ENCODE peak calls at places on chromosome 14, in four cellular contexts. A is HAP-1, U is astrocyte, D is fibroblast of lung. O is an unnamed sample.

GRCh38 chr14:88277205-88277604 is 45.9 kb downstream of the KCNK10 start:
- DNase-seq in D (no peak), A (no peak), U (no peak), O (no peak)

GRCh38 chr14:78251308-78251707 is 81.1 kb downstream of the NRXN3 start:
- DNase-seq in U (no peak), A (no peak), D (no peak), O (no peak)

GRCh38 chr14:60839057-60839456 is 104.5 kb downstream of the MNAT1 start:
- DNase-seq in D (no peak), A (no peak), U (no peak), O (no peak)

GRCh38 chr14:21334202-21334906 is 49.5 kb downstream of the SUPT16H start:
- DNase-seq in D (no peak), A (no peak), U (no peak), O (no peak)

GRCh38 chr14:92846162-92846897 is 52.2 kb downstream of the GOLGA5 start:
- DNase-seq in D (peak; percentile 44), A (no peak), U (peak; percentile 79), O (peak; percentile 85)

GRCh38 chr14:92649934-92650545 is 98.4 kb downstream of the LGMN start:
- DNase-seq in A (no peak), D (peak; percentile 97), U (peak; percentile 75), O (peak; percentile 85)

GRCh38 chr14:96508900-96509299 is 6.7 kb downstream of the PAPOLA start:
- DNase-seq in A (no peak), D (no peak), U (no peak), O (no peak)

GRCh38 chr14:93011650-93012317 is 88.8 kb downstream of the CHGA start:
- DNase-seq in A (no peak), U (no peak), D (no peak), O (no peak)

GRCh38 chr14:31096255-31096654 is 70.1 kb upstream of the STRN3 start:
- DNase-seq in A (no peak), U (peak; percentile 14), D (peak; percentile 67), O (peak; percentile 8)

GRCh38 chr14:29953501-29953900 is 25.9 kb upstream of the PRKD1 start:
- DNase-seq in U (no peak), D (no peak), A (no peak), O (no peak)

GRCh38 chr14:101761881-101762529 is 496 bp downstream of the PPP2R5C start:
- DNase-seq in U (no peak), A (peak; percentile 50), D (no peak), O (peak; percentile 68)

GRCh38 chr14:28774764-28775738 is 8.5 kb downstream of the FOXG1 start:
- DNase-seq in U (no peak), A (no peak), D (no peak), O (no peak)

GRCh38 chr14:28778718-28779117 is 12.1 kb downstream of the FOXG1 start:
- DNase-seq in A (no peak), U (no peak), D (no peak), O (no peak)

GRCh38 chr14:28776482-28777266 is 10.1 kb downstream of the FOXG1 start:
- DNase-seq in A (no peak), U (no peak), D (no peak), O (no peak)

GRCh38 chr14:28779416-28779941 is 12.9 kb downstream of the FOXG1 start:
- DNase-seq in A (no peak), D (no peak), U (no peak), O (no peak)

DNA sequence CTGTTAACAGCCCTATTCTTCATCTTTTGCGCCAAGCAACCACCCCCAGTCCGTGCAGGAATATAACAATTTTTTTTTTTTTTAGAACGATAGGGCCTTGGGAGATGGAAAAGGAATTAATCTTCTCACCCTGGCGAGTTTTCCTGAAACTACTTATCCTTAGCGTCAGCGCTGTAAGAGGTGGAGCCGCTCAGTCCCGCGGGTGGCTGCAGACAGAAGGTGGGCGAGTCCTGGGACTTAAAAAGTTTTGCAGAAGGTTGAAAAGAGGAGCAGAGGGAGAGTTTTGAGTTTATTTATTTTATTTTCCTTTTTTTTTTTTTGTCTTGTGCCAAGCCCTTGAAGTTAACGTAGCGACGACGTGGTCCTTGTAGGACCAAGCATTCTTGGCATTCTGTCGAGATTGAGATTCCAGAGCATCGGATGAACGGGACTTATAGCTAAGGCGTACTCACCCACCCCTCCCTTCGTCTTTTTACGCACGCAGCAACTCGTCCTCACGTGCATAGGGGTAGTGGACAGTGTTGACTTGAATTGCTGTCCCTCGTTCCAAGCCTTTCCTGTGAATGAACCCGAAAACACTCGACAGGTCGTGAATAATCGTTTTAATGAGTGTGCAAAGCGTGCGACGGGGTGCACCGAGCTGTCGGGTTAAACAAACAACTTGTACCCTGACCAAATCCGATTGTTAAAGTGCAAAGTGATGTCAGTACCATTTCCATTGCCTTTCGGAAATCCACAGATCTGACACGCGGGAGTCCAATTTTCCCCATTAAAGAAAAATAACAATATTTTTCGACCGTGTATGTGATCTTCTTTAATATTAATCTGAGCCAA is 11.4 kb downstream of the FOXG1 start:
- DNase-seq in D (no peak), U (no peak), A (no peak), O (no peak)
- H3K9me3 ChIP-seq in D (no peaks in the 10 kb centered on the region), U (no peaks in the 10 kb centered on the region), A (no peaks in the 10 kb centered on the region), O (no peaks in the 10 kb centered on the region)

DNA sequence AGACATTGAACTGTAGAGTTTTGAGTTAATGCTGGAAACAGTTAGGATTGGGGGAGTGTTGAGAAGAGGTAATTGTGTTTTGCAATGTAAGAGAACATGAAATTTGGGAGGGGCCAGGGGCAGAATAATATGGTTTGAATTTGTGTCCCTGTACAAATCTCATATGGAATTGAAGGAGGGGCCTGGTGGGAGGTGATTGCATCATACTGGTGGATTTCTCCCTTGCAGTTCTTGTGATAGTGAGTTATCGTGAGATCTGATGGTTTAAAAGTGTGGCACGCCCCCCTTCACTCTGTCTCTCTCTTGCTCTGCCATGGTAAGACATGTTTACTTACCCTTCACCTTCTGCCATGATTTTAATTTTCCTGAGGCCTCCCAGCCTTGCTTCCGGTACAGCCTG is 876.0 kb upstream of the FBXO33 start:
- DNase-seq in A (no peak), D (no peak), U (no peak), O (no peak)
- H3K9me3 ChIP-seq in A (no peaks in the 10 kb centered on the region), D (no peaks in the 10 kb centered on the region), U (no peaks in the 10 kb centered on the region), O (no peaks in the 10 kb centered on the region)

GRCh38 chr14:98961191-98961590 is 310.8 kb downstream of the BCL11B start:
- DNase-seq in A (no peak), U (no peak), D (no peak), O (no peak)

GRCh38 chr14:98959410-98959809 is 312.6 kb downstream of the BCL11B start:
- DNase-seq in U (no peak), A (no peak), D (no peak), O (no peak)

GRCh38 chr14:98959958-98960616 is 311.9 kb downstream of the BCL11B start:
- DNase-seq in D (no peak), A (no peak), U (no peak), O (no peak)

GRCh38 chr14:98962118-98962517 is 309.9 kb downstream of the BCL11B start:
- DNase-seq in D (no peak), U (no peak), A (no peak), O (no peak)

DNA sequence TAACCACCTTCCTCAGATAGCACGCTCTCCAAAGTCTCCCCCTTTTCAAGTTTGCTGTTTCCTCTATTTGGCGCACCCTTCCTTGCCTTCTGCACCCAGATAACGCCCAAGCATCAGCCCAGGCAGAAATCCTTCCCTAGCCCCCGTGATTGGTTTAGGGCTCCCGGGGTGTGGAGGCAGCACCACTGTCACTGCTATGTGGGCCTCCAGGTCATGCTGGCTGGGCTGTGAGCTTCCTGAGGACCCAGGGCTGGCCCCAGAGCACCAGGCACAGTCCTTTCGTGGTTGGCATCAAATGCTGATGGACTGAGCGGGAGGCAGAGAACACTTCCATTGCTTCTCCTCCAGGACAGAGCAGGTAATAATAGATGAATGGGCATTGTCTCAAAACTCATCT is 311.4 kb downstream of the BCL11B start:
- DNase-seq in A (no peak), U (no peak), D (no peak), O (no peak)
- H3K9me3 ChIP-seq in A (no peaks in the 10 kb centered on the region), U (no peaks in the 10 kb centered on the region), D (no peaks in the 10 kb centered on the region), O (no peaks in the 10 kb centered on the region)

DNA sequence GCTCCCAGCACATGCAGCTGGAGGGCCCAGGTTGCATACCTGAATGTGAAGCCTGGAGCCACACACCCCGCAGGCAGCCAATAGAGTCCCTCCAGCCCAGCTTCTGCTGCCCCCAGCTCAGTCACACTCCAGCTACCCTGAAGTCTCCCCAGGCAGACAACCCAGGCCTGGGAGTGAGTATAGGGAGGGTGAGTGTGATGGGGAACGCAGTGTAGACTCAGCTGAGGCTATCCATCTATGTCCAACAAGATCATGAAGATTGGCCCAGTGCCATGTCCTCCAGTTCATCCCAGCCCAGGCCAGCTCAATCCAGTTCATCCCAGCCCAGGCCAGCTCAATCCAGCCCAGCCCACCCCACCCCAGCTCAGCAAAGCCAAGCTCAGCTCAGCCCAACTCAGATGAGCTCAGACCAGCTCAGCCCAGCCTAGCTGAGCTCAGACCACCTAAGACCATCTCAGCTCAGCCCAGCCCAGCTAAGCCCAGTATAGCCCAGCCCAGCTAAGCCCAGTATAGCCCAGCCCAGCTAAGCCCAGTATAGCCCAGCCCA is 330.4 kb downstream of the TMEM121 start:
- DNase-seq in U (no peak), D (no peak), A (no peak), O (no peak)
- H3K9me3 ChIP-seq in U (peaks cover 16% of the 10 kb centered on the region), D (no peaks in the 10 kb centered on the region), A (no peaks in the 10 kb centered on the region), O (no peaks in the 10 kb centered on the region)

GRCh38 chr14:106141242-106142220 is 615.1 kb downstream of the TMEM121 start:
- DNase-seq in A (peak; percentile 8), D (no peak), U (no peak), O (no peak)
- H3K9me3 ChIP-seq in A (no peaks in the 10 kb centered on the region), D (no peaks in the 10 kb centered on the region), U (peaks cover 5% of the 10 kb centered on the region), O (no peaks in the 10 kb centered on the region)

GRCh38 chr14:70442750-70443149 is 9.2 kb upstream of the ADAM21 start:
- DNase-seq in A (no peak), U (no peak), D (peak; percentile 5), O (no peak)

GRCh38 chr14:70441641-70442040 is 10.3 kb upstream of the ADAM21 start:
- DNase-seq in A (no peak), U (no peak), D (no peak), O (no peak)

GRCh38 chr14:70436867-70437266 is 15.1 kb upstream of the ADAM21 start:
- DNase-seq in A (no peak), U (no peak), D (no peak), O (no peak)
- H3K9me3 ChIP-seq in A (no peaks in the 10 kb centered on the region), U (peaks cover 5% of the 10 kb centered on the region), D (no peaks in the 10 kb centered on the region), O (no peaks in the 10 kb centered on the region)

GRCh38 chr14:106508216-106508615 is 981.8 kb downstream of the TMEM121 start:
- DNase-seq in D (no peak), U (no peak), A (no peak), O (no peak)
- H3K9me3 ChIP-seq in D (no peaks in the 10 kb centered on the region), U (peaks cover 4% of the 10 kb centered on the region), A (no peaks in the 10 kb centered on the region), O (no peaks in the 10 kb centered on the region)

GRCh38 chr14:98770151-98770550 is 501.8 kb downstream of the BCL11B start:
- DNase-seq in D (no peak), U (no peak), A (no peak), O (no peak)

GRCh38 chr14:98773814-98774213 is 498.2 kb downstream of the BCL11B start:
- DNase-seq in A (no peak), D (no peak), U (no peak), O (no peak)

DNA sequence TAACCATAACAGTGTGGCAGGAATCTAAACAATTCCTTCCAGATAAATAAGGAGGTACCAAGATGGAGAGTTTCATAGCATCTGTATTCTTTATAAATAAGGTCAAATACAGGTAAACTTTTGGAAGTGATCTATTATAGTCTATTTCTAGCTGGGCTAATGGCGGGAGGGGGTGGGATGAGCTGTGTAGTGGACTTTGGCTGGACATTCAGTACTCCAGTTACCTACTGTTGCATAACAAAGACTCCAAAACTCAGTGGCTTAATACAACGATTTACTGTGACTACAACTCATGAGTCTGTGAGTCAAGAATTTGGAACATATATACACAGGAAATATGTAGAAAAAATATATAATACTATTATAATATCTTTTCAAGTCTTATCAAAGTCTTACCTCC is 496.1 kb downstream of the BCL11B start:
- DNase-seq in A (no peak), D (no peak), U (no peak), O (no peak)
- H3K9me3 ChIP-seq in A (no peaks in the 10 kb centered on the region), D (no peaks in the 10 kb centered on the region), U (no peaks in the 10 kb centered on the region), O (no peaks in the 10 kb centered on the region)

O was measured in GM23248.